ENCODE peak calls at places on chromosomes 11 and 22, in eight cellular contexts. One of them, this sample, is unnamed.

GRCh38 chr11:34977039-34977906 is 60.9 kb downstream of the PDHX start:
- DNase-seq in tibial artery: no peak
- DNase-seq in fibroblast of mammary gland: peak
- DNase-seq in activated naive CD8-positive, alpha-beta T cell treated with anti-CD3 and anti-CD28 coated beads, Interleukin-2, amount 50 U/mL, for 24 hours: no peak
- DNase-seq in activated T-cell treated with anti-CD3 and anti-CD28 coated beads for 1 hour: no peak
- DNase-seq in CD4-positive, alpha-beta memory T cell: no peak
- DNase-seq in GM23338: no peak
- DNase-seq in NCI-H1417 treated with DMSO at 0.1 percent for 48 hours: no peak
- DNase-seq in this sample: no peak

GRCh38 chr11:32947985-32948384 is 55.4 kb downstream of the QSER1 start:
- DNase-seq in tibial artery: no peak
- DNase-seq in fibroblast of mammary gland: peak
- DNase-seq in activated naive CD8-positive, alpha-beta T cell treated with anti-CD3 and anti-CD28 coated beads, Interleukin-2, amount 50 U/mL, for 24 hours: no peak
- DNase-seq in activated T-cell treated with anti-CD3 and anti-CD28 coated beads for 1 hour: no peak
- DNase-seq in CD4-positive, alpha-beta memory T cell: no peak
- DNase-seq in GM23338: no peak
- DNase-seq in NCI-H1417 treated with DMSO at 0.1 percent for 48 hours: no peak
- DNase-seq in this sample: no peak

GRCh38 chr11:17722000-17722643 is 2.8 kb downstream of the MYOD1 start:
- DNase-seq in tibial artery: no peak
- DNase-seq in fibroblast of mammary gland: peak
- DNase-seq in activated naive CD8-positive, alpha-beta T cell treated with anti-CD3 and anti-CD28 coated beads, Interleukin-2, amount 50 U/mL, for 24 hours: no peak
- DNase-seq in activated T-cell treated with anti-CD3 and anti-CD28 coated beads for 1 hour: no peak
- DNase-seq in CD4-positive, alpha-beta memory T cell: no peak
- DNase-seq in GM23338: peak
- DNase-seq in NCI-H1417 treated with DMSO at 0.1 percent for 48 hours: no peak
- DNase-seq in this sample: no peak

GRCh38 chr11:83122050-83122449 is 34.9 kb upstream of the PCF11 start:
- DNase-seq in tibial artery: no peak
- DNase-seq in fibroblast of mammary gland: no peak
- DNase-seq in activated naive CD8-positive, alpha-beta T cell treated with anti-CD3 and anti-CD28 coated beads, Interleukin-2, amount 50 U/mL, for 24 hours: no peak
- DNase-seq in activated T-cell treated with anti-CD3 and anti-CD28 coated beads for 1 hour: no peak
- DNase-seq in CD4-positive, alpha-beta memory T cell: no peak
- DNase-seq in GM23338: no peak
- DNase-seq in NCI-H1417 treated with DMSO at 0.1 percent for 48 hours: no peak
- DNase-seq in this sample: no peak

GRCh38 chr11:134510171-134510570 is 98.1 kb upstream of the B3GAT1 start:
- DNase-seq in tibial artery: peak
- DNase-seq in fibroblast of mammary gland: no peak
- DNase-seq in activated naive CD8-positive, alpha-beta T cell treated with anti-CD3 and anti-CD28 coated beads, Interleukin-2, amount 50 U/mL, for 24 hours: no peak
- DNase-seq in activated T-cell treated with anti-CD3 and anti-CD28 coated beads for 1 hour: no peak
- DNase-seq in CD4-positive, alpha-beta memory T cell: no peak
- DNase-seq in GM23338: no peak
- DNase-seq in NCI-H1417 treated with DMSO at 0.1 percent for 48 hours: no peak
- DNase-seq in this sample: peak

GRCh38 chr11:27672836-27673464 is 27.3 kb downstream of the BDNF start:
- DNase-seq in tibial artery: no peak
- DNase-seq in fibroblast of mammary gland: peak
- DNase-seq in activated naive CD8-positive, alpha-beta T cell treated with anti-CD3 and anti-CD28 coated beads, Interleukin-2, amount 50 U/mL, for 24 hours: no peak
- DNase-seq in activated T-cell treated with anti-CD3 and anti-CD28 coated beads for 1 hour: no peak
- DNase-seq in CD4-positive, alpha-beta memory T cell: no peak
- DNase-seq in GM23338: peak
- DNase-seq in NCI-H1417 treated with DMSO at 0.1 percent for 48 hours: no peak
- DNase-seq in this sample: no peak

GRCh38 chr11:34633990-34634725 is 13.3 kb downstream of the EHF start:
- DNase-seq in tibial artery: no peak
- DNase-seq in fibroblast of mammary gland: peak
- DNase-seq in activated naive CD8-positive, alpha-beta T cell treated with anti-CD3 and anti-CD28 coated beads, Interleukin-2, amount 50 U/mL, for 24 hours: no peak
- DNase-seq in activated T-cell treated with anti-CD3 and anti-CD28 coated beads for 1 hour: no peak
- DNase-seq in CD4-positive, alpha-beta memory T cell: no peak
- DNase-seq in GM23338: no peak
- DNase-seq in NCI-H1417 treated with DMSO at 0.1 percent for 48 hours: no peak
- DNase-seq in this sample: no peak

GRCh38 chr22:46457502-46458488 is 79.6 kb downstream of the CELSR1 start:
- DNase-seq in tibial artery: no peak
- DNase-seq in fibroblast of mammary gland: peak
- DNase-seq in activated naive CD8-positive, alpha-beta T cell treated with anti-CD3 and anti-CD28 coated beads, Interleukin-2, amount 50 U/mL, for 24 hours: no peak
- DNase-seq in activated T-cell treated with anti-CD3 and anti-CD28 coated beads for 1 hour: no peak
- DNase-seq in CD4-positive, alpha-beta memory T cell: no peak
- DNase-seq in GM23338: no peak
- DNase-seq in NCI-H1417 treated with DMSO at 0.1 percent for 48 hours: no peak
- DNase-seq in this sample: peak

GRCh38 chr11:60782393-60783140 is 2.6 kb upstream of the MS4A10 start:
- DNase-seq in tibial artery: no peak
- DNase-seq in fibroblast of mammary gland: no peak
- DNase-seq in activated naive CD8-positive, alpha-beta T cell treated with anti-CD3 and anti-CD28 coated beads, Interleukin-2, amount 50 U/mL, for 24 hours: no peak
- DNase-seq in activated T-cell treated with anti-CD3 and anti-CD28 coated beads for 1 hour: no peak
- DNase-seq in CD4-positive, alpha-beta memory T cell: no peak
- DNase-seq in GM23338: no peak
- DNase-seq in NCI-H1417 treated with DMSO at 0.1 percent for 48 hours: no peak
- DNase-seq in this sample: no peak

GRCh38 chr11:130131957-130132850 is 27.4 kb upstream of the ST14 start:
- DNase-seq in tibial artery: no peak
- DNase-seq in fibroblast of mammary gland: peak
- DNase-seq in activated naive CD8-positive, alpha-beta T cell treated with anti-CD3 and anti-CD28 coated beads, Interleukin-2, amount 50 U/mL, for 24 hours: peak
- DNase-seq in activated T-cell treated with anti-CD3 and anti-CD28 coated beads for 1 hour: peak
- DNase-seq in CD4-positive, alpha-beta memory T cell: peak
- DNase-seq in GM23338: peak
- DNase-seq in NCI-H1417 treated with DMSO at 0.1 percent for 48 hours: peak
- DNase-seq in this sample: no peak

GRCh38 chr11:59918987-59919589 is 19.1 kb upstream of the OOSP1 start:
- DNase-seq in tibial artery: peak
- DNase-seq in fibroblast of mammary gland: peak
- DNase-seq in activated naive CD8-positive, alpha-beta T cell treated with anti-CD3 and anti-CD28 coated beads, Interleukin-2, amount 50 U/mL, for 24 hours: peak
- DNase-seq in activated T-cell treated with anti-CD3 and anti-CD28 coated beads for 1 hour: no peak
- DNase-seq in CD4-positive, alpha-beta memory T cell: no peak
- DNase-seq in GM23338: peak
- DNase-seq in NCI-H1417 treated with DMSO at 0.1 percent for 48 hours: no peak
- DNase-seq in this sample: no peak